ENCODE peak calls at places on chromosomes 2 and 18, in ten cellular contexts. One of them, this sample, is unnamed.

GRCh38 chr18:73060666-73061270 is 193.0 kb upstream of the NETO1 start:
- DNase-seq in cardiac muscle cell: no peak
- DNase-seq in AG04449: no peak
- DNase-seq in SK-N-SH: no peak
- DNase-seq in adrenal gland: no peak
- DNase-seq in lower leg skin: no peak
- DNase-seq in GM23338: no peak
- DNase-seq in left ventricle myocardium inferior: no peak
- DNase-seq in breast epithelium: no peak
- DNase-seq in AG09309: peak; percentile 17
- DNase-seq in this sample: no peak

GRCh38 chr2:199940373-199940772 is 14.9 kb downstream of the TYW5 start:
- DNase-seq in cardiac muscle cell: no peak
- DNase-seq in GM23338: peak; percentile 59
- DNase-seq in adrenal gland: peak; percentile 51
- DNase-seq in AG04449: no peak
- DNase-seq in breast epithelium: no peak
- DNase-seq in AG09309: no peak
- DNase-seq in lower leg skin: no peak
- DNase-seq in left ventricle myocardium inferior: no peak
- DNase-seq in SK-N-SH: peak; percentile 14
- DNase-seq in this sample: no peak

GRCh38 chr18:23970161-23971153 is 44.1 kb upstream of the TTC39C start:
- DNase-seq in lower leg skin: no peak
- DNase-seq in adrenal gland: no peak
- DNase-seq in AG09309: no peak
- DNase-seq in GM23338: no peak
- DNase-seq in AG04449: no peak
- DNase-seq in SK-N-SH: no peak
- DNase-seq in cardiac muscle cell: no peak
- DNase-seq in left ventricle myocardium inferior: no peak
- DNase-seq in breast epithelium: no peak
- DNase-seq in this sample: no peak

GRCh38 chr2:26298638-26299393 is 47.1 kb upstream of the SELENOI start:
- DNase-seq in AG09309: no peak
- DNase-seq in cardiac muscle cell: peak; percentile 30
- DNase-seq in AG04449: no peak
- DNase-seq in SK-N-SH: no peak
- DNase-seq in left ventricle myocardium inferior: no peak
- DNase-seq in breast epithelium: no peak
- DNase-seq in adrenal gland: peak; percentile 69
- DNase-seq in lower leg skin: peak; percentile 88
- DNase-seq in GM23338: peak; percentile 47
- DNase-seq in this sample: no peak

GRCh38 chr2:68734688-68735525 is at the start of gene ARHGAP25:
- DNase-seq in cardiac muscle cell: no peak
- DNase-seq in AG04449: no peak
- DNase-seq in AG09309: no peak
- DNase-seq in adrenal gland: peak; percentile 24
- DNase-seq in SK-N-SH: no peak
- DNase-seq in lower leg skin: no peak
- DNase-seq in left ventricle myocardium inferior: no peak
- DNase-seq in GM23338: no peak
- DNase-seq in breast epithelium: no peak
- DNase-seq in this sample: no peak

GRCh38 chr2:154386186-154386585 is 312.3 kb upstream of the KCNJ3 start:
- DNase-seq in AG09309: no peak
- DNase-seq in breast epithelium: no peak
- DNase-seq in GM23338: no peak
- DNase-seq in SK-N-SH: no peak
- DNase-seq in cardiac muscle cell: no peak
- DNase-seq in left ventricle myocardium inferior: no peak
- DNase-seq in AG04449: no peak
- DNase-seq in adrenal gland: no peak
- DNase-seq in lower leg skin: no peak
- DNase-seq in this sample: no peak

GRCh38 chr2:157194097-157194688 is 63.3 kb upstream of the GALNT5 start:
- DNase-seq in cardiac muscle cell: peak; percentile 60
- DNase-seq in adrenal gland: peak; percentile 42
- DNase-seq in lower leg skin: no peak
- DNase-seq in left ventricle myocardium inferior: no peak
- DNase-seq in AG04449: no peak
- DNase-seq in breast epithelium: no peak
- DNase-seq in AG09309: peak; percentile 37
- DNase-seq in GM23338: peak; percentile 63
- DNase-seq in SK-N-SH: peak; percentile 12
- DNase-seq in this sample: no peak

GRCh38 chr2:193695367-193695766 is 1500.6 kb upstream of the TMEFF2 start:
- DNase-seq in GM23338: peak; percentile 38
- DNase-seq in AG04449: no peak
- DNase-seq in left ventricle myocardium inferior: no peak
- DNase-seq in lower leg skin: no peak
- DNase-seq in SK-N-SH: peak; percentile 10
- DNase-seq in adrenal gland: peak; percentile 11
- DNase-seq in cardiac muscle cell: peak; percentile 45
- DNase-seq in breast epithelium: no peak
- DNase-seq in AG09309: peak; percentile 1
- DNase-seq in this sample: peak; percentile 2

GRCh38 chr18:48955528-48956261 is 4.9 kb upstream of the SMAD7 start:
- DNase-seq in GM23338: peak; percentile 71
- DNase-seq in SK-N-SH: no peak
- DNase-seq in lower leg skin: no peak
- DNase-seq in AG04449: no peak
- DNase-seq in breast epithelium: no peak
- DNase-seq in left ventricle myocardium inferior: no peak
- DNase-seq in adrenal gland: peak; percentile 28
- DNase-seq in cardiac muscle cell: no peak
- DNase-seq in AG09309: no peak
- DNase-seq in this sample: no peak

GRCh38 chr2:28956415-28956826 is 24.7 kb upstream of the TOGARAM2 start:
- DNase-seq in left ventricle myocardium inferior: no peak
- DNase-seq in AG04449: no peak
- DNase-seq in GM23338: peak; percentile 89
- DNase-seq in breast epithelium: no peak
- DNase-seq in lower leg skin: no peak
- DNase-seq in SK-N-SH: peak; percentile 61
- DNase-seq in adrenal gland: peak; percentile 21
- DNase-seq in cardiac muscle cell: peak; percentile 57
- DNase-seq in AG09309: no peak
- DNase-seq in this sample: no peak

GRCh38 chr2:117858336-117858735 is 43.8 kb downstream of the DDX18 start:
- DNase-seq in GM23338: peak; percentile 55
- DNase-seq in adrenal gland: no peak
- DNase-seq in breast epithelium: no peak
- DNase-seq in AG09309: no peak
- DNase-seq in AG04449: no peak
- DNase-seq in cardiac muscle cell: no peak
- DNase-seq in SK-N-SH: no peak
- DNase-seq in lower leg skin: no peak
- DNase-seq in left ventricle myocardium inferior: no peak
- DNase-seq in this sample: no peak

GRCh38 chr2:120546077-120546864 is 189.4 kb upstream of the GLI2 start:
- DNase-seq in lower leg skin: peak; percentile 96
- DNase-seq in AG04449: peak; percentile 98
- DNase-seq in breast epithelium: no peak
- DNase-seq in adrenal gland: peak; percentile 27
- DNase-seq in GM23338: no peak
- DNase-seq in SK-N-SH: no peak
- DNase-seq in left ventricle myocardium inferior: peak; percentile 63
- DNase-seq in cardiac muscle cell: no peak
- DNase-seq in AG09309: peak; percentile 96
- DNase-seq in this sample: peak; percentile 56

GRCh38 chr2:55862269-55862668 is 61.3 kb downstream of the EFEMP1 start:
- DNase-seq in breast epithelium: no peak
- DNase-seq in adrenal gland: peak; percentile 60
- DNase-seq in AG04449: peak; percentile 98
- DNase-seq in lower leg skin: no peak
- DNase-seq in cardiac muscle cell: no peak
- DNase-seq in GM23338: no peak
- DNase-seq in AG09309: peak; percentile 99
- DNase-seq in left ventricle myocardium inferior: no peak
- DNase-seq in SK-N-SH: no peak
- DNase-seq in this sample: peak; percentile 44

DNA sequence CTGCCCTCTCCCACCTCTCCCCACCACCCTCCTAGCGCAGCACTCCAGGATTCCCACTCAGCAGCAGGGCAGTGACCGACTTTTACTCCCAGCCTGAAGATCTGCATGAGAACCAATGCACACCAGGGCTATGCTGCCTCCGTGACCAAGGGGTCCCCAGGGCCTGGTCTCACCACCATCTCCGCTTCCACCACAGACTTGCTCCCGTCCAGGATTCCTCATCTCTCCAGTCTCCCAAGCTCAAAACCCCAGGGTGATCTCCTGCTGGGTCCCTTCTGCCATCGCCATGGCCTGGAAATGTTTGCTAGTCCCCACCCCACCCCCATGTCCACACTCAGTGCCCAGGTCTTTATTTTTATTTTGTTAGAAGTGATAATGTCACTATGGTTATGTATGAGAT is 2.1 kb upstream of the CIDEA start:
- DNase-seq in left ventricle myocardium inferior: no peak
- DNase-seq in AG04449: no peak
- DNase-seq in AG09309: no peak
- DNase-seq in adrenal gland: no peak
- DNase-seq in lower leg skin: no peak
- DNase-seq in SK-N-SH: no peak
- DNase-seq in breast epithelium: no peak
- DNase-seq in cardiac muscle cell: no peak
- DNase-seq in GM23338: no peak
- DNase-seq in this sample: no peak
- TF ChIP-seq CTCF in left ventricle myocardium inferior: no peak
- TF ChIP-seq CTCF in AG04449: no peak
- TF ChIP-seq CTCF in AG09309: no peak
- TF ChIP-seq CTCF in adrenal gland: no peak
- TF ChIP-seq CTCF in lower leg skin: no peak
- TF ChIP-seq CTCF in SK-N-SH: no peak
- TF ChIP-seq CTCF in breast epithelium: no peak
- TF ChIP-seq CTCF in cardiac muscle cell: no peak
- TF ChIP-seq CTCF in GM23338: no peak
- TF ChIP-seq CTCF in this sample: no peak

DNA sequence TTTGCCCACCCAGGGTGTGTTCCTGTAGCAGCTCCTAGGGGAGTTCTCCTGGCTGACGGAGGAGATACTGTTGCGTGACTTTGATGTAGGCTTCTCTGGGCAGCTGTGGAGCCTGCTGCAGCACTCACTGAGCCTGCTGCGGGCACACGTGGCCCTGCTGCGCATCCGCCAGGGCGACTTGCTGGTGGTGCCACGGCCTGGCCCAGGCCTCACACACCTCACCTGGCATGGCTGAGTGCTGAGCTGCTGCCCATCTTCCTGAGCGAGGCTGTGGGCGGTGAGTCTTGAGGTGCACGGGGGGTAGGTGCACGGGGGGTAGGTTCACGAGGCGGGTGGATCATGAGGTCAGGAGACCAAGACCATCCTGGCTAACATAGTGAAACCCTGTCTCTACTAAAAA is 191.7 kb downstream of the ANKRD36C start:
- DNase-seq in breast epithelium: no peak
- DNase-seq in lower leg skin: no peak
- DNase-seq in SK-N-SH: peak; percentile 0
- DNase-seq in adrenal gland: no peak
- DNase-seq in AG04449: no peak
- DNase-seq in cardiac muscle cell: no peak
- DNase-seq in AG09309: no peak
- DNase-seq in GM23338: no peak
- DNase-seq in left ventricle myocardium inferior: no peak
- DNase-seq in this sample: no peak
- H3K4me3 ChIP-seq in breast epithelium: no peak overlapping the region
- H3K4me3 ChIP-seq in lower leg skin: no peak overlapping the region
- H3K4me3 ChIP-seq in SK-N-SH: no peak overlapping the region
- H3K4me3 ChIP-seq in adrenal gland: no peak overlapping the region
- H3K4me3 ChIP-seq in AG04449: no peak overlapping the region
- H3K4me3 ChIP-seq in cardiac muscle cell: no peak overlapping the region
- H3K4me3 ChIP-seq in AG09309: no peak overlapping the region
- H3K4me3 ChIP-seq in GM23338: no peak overlapping the region
- H3K4me3 ChIP-seq in left ventricle myocardium inferior: no peak overlapping the region
- H3K4me3 ChIP-seq in this sample: no peak overlapping the region

DNA sequence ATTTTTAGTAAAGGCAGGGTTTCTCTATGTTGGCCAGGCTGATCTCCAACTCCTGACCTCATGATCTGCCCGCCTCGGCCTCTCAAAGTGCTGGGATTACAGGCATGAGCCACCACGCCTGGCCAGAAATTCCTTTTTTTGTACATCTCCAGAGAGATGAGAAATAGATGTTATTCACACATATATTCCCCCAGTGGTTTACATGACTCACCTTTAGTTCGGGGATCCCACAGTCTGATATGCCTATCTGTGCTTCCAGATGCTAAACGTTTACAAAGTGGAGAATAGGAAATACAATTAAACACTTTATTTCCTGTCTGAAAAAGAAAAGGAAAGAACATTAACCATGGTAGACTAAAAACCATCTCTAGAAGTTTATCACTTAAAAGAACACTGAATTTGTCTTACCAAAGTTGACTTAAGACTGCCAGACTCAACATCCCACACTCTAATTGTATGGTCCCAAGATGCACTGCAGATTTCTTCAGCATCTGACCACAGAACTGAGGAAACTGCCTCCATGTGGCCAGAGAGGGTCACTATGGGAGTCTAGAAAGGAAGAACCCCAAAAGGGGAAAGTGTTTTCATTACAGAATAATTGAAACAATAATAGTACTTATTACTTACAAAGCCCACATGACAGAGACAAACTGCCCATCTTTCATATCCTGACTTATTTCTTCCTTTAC is 12.6 kb upstream of the ICA1L start:
- DNase-seq in adrenal gland: no peak
- DNase-seq in AG09309: no peak
- DNase-seq in GM23338: no peak
- DNase-seq in left ventricle myocardium inferior: no peak
- DNase-seq in lower leg skin: no peak
- DNase-seq in cardiac muscle cell: no peak
- DNase-seq in SK-N-SH: no peak
- DNase-seq in AG04449: no peak
- DNase-seq in breast epithelium: no peak
- DNase-seq in this sample: no peak
- TF ChIP-seq CTCF in adrenal gland: no peak
- TF ChIP-seq CTCF in AG09309: peak; percentile 31
- TF ChIP-seq CTCF in GM23338: peak; percentile 25
- TF ChIP-seq CTCF in left ventricle myocardium inferior: no peak
- TF ChIP-seq CTCF in lower leg skin: no peak
- TF ChIP-seq CTCF in cardiac muscle cell: peak; percentile 20
- TF ChIP-seq CTCF in SK-N-SH: no peak
- TF ChIP-seq CTCF in AG04449: no peak
- TF ChIP-seq CTCF in breast epithelium: no peak
- TF ChIP-seq CTCF in this sample: no peak

DNA sequence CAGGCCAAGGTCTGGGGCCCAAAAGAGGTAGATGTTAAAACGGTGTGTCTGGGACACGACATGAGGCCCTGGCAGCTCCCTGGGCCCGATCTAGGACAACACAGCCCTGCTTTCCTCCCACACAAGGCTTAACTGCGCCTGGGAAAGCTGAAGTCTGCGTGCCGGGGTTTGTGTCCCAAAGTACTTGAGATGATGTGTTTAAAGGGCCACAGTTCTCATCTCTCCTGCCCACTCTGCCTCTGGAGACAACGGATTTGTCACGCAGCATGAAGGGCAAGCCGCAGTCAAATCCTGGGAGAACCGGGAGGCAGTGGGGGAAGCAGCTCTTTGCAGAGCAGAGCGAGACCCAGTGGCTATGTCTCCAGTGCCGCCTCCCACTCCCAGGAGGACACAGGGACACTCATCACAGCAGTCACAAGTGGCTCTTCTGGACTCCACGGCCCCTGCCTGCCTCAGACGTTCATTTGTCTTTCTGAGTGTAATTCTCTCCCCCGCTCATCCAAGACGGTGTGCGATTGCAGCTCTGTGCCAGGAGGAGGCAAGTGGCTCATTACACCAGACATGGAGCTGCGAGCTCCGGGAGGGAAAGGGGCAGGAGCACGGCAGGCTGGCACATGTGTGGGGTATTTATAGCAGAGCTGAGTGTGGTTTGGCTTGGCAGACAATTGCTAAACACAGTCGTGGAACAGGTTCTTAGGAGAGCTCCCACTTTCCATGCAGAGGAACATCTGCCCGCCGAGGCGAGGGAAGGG is 57.7 kb upstream of the SEMA4C start:
- DNase-seq in adrenal gland: no peak
- DNase-seq in SK-N-SH: no peak
- DNase-seq in AG09309: no peak
- DNase-seq in left ventricle myocardium inferior: peak; percentile 52
- DNase-seq in AG04449: no peak
- DNase-seq in cardiac muscle cell: no peak
- DNase-seq in lower leg skin: peak; percentile 93
- DNase-seq in breast epithelium: peak; percentile 77
- DNase-seq in GM23338: no peak
- DNase-seq in this sample: no peak
- H3K4me3 ChIP-seq in adrenal gland: no peak overlapping the region
- H3K4me3 ChIP-seq in SK-N-SH: no peak overlapping the region
- H3K4me3 ChIP-seq in AG09309: peak overlapping the region; percentile 12
- H3K4me3 ChIP-seq in left ventricle myocardium inferior: peak overlapping the region; percentile 53
- H3K4me3 ChIP-seq in AG04449: no peak overlapping the region
- H3K4me3 ChIP-seq in cardiac muscle cell: no peak overlapping the region
- H3K4me3 ChIP-seq in lower leg skin: no peak overlapping the region
- H3K4me3 ChIP-seq in breast epithelium: peak overlapping the region; percentile 60
- H3K4me3 ChIP-seq in GM23338: no peak overlapping the region
- H3K4me3 ChIP-seq in this sample: no peak overlapping the region